ENCODE peak calls at places on chromosomes 3 and 15, in eight cellular contexts. N is lower leg skin, Y is heart left ventricle, U is IMR-90, S is HCT116, L is NB4, I is K562, Q is A549. G is an unnamed sample.

GRCh38 chr3:33807190-33807589 is 8.8 kb downstream of the PDCD6IP start:
- DNase-seq in U (no peak), I (no peak), N (no peak), L (no peak), Q (no peak), S (no peak), Y (no peak), G (no peak)

GRCh38 chr3:22474706-22475470 is 723.9 kb upstream of the ZNF385D start:
- DNase-seq in N (no peak), U (no peak), S (no peak), Y (no peak), I (no peak), Q (no peak), L (peak), G (no peak)

GRCh38 chr3:184234671-184235380 is 5.4 kb downstream of the VWA5B2 start:
- DNase-seq in Y (no peak), U (no peak), N (no peak), S (no peak), Q (no peak), L (no peak), I (no peak), G (no peak)

GRCh38 chr15:51861557-51862350 is 32.3 kb downstream of the TMOD3 start:
- DNase-seq in Q (no peak), Y (no peak), S (no peak), N (no peak), L (peak), U (no peak), I (no peak), G (no peak)

GRCh38 chr3:116051040-116051439 is 394.2 kb downstream of the LSAMP start:
- DNase-seq in I (no peak), S (no peak), N (no peak), Q (no peak), L (no peak), U (no peak), Y (no peak), G (peak)

GRCh38 chr15:92819312-92820232 is 80.6 kb upstream of the CHD2 start:
- DNase-seq in N (no peak), Q (peak), L (no peak), I (peak), U (no peak), Y (no peak), S (no peak), G (no peak)

GRCh38 chr15:55327392-55327791 is 8.4 kb downstream of the PIGB start:
- DNase-seq in N (no peak), Q (no peak), S (no peak), Y (no peak), I (no peak), L (peak), U (no peak), G (no peak)

GRCh38 chr3:49700453-49701128 is 11.2 kb downstream of the RNF123 start:
- DNase-seq in S (no peak), Y (no peak), Q (no peak), U (no peak), N (no peak), L (no peak), I (no peak), G (no peak)

GRCh38 chr3:196619213-196619612 is 20.3 kb upstream of the NRROS start:
- DNase-seq in N (no peak), Y (no peak), L (peak), S (no peak), I (no peak), U (no peak), Q (no peak), G (no peak)

GRCh38 chr15:28964098-28964497 is 78.3 kb downstream of the APBA2 start:
- DNase-seq in S (no peak), I (no peak), L (no peak), N (no peak), U (no peak), Y (no peak), Q (no peak), G (no peak)

GRCh38 chr3:98341758-98342157 is 11.9 kb upstream of the OR5K4 start:
- DNase-seq in L (no peak), S (no peak), Y (no peak), N (no peak), Q (no peak), I (no peak), U (no peak), G (no peak)

GRCh38 chr3:143099690-143100089 is 19.9 kb upstream of the CHST2 start:
- DNase-seq in L (no peak), I (no peak), N (no peak), Q (no peak), U (no peak), Y (no peak), S (no peak), G (no peak)

GRCh38 chr3:111924283-111924682 is 54.5 kb upstream of the ABHD10 start:
- DNase-seq in Q (no peak), U (no peak), L (no peak), Y (peak), N (peak), I (no peak), S (no peak), G (peak)

GRCh38 chr3:50759015-50759414 is 84.3 kb downstream of the DOCK3 start:
- DNase-seq in Q (no peak), Y (no peak), N (no peak), I (no peak), S (no peak), L (no peak), U (no peak), G (no peak)

GRCh38 chr15:63244399-63244798 is 33.0 kb upstream of the APH1B start:
- DNase-seq in I (no peak), N (no peak), U (no peak), Y (no peak), L (no peak), Q (no peak), S (no peak), G (no peak)

GRCh38 chr3:142998439-142998838 is 2.9 kb upstream of the U2SURP start:
- DNase-seq in L (no peak), Q (no peak), Y (no peak), U (peak), I (no peak), S (no peak), N (no peak), G (no peak)

GRCh38 chr15:52678036-52678467 is 1.1 kb downstream of the ATOSA start:
- DNase-seq in Q (peak), S (no peak), U (peak), I (peak), Y (peak), L (peak), N (peak), G (peak)

GRCh38 chr15:68820205-68820588 is 498 bp downstream of the ANP32A start:
- DNase-seq in U (no peak), S (no peak), Y (peak), I (peak), L (peak), N (peak), Q (peak), G (peak)

GRCh38 chr15:100596792-100597191 is 5.2 kb downstream of the LINS1 start:
- DNase-seq in Q (no peak), S (no peak), N (no peak), I (peak), Y (peak), L (no peak), U (no peak), G (no peak)

GRCh38 chr3:42661593-42662022 is 8.1 kb downstream of the ZBTB47 start:
- DNase-seq in I (no peak), S (no peak), Q (no peak), Y (no peak), L (no peak), U (no peak), N (peak), G (no peak)

GRCh38 chr15:80942266-80942665 is 47.4 kb downstream of the MESD start:
- DNase-seq in N (peak), Q (no peak), I (no peak), Y (no peak), L (no peak), S (no peak), U (no peak), G (no peak)

GRCh38 chr3:159711560-159712333 is 276.9 kb upstream of the IL12A start:
- DNase-seq in U (peak), Q (peak), S (no peak), I (no peak), N (no peak), L (no peak), Y (peak), G (peak)

GRCh38 chr15:66569461-66570137 is 3.8 kb upstream of the LCTL start:
- DNase-seq in S (no peak), Y (no peak), Q (no peak), I (no peak), N (peak), L (no peak), U (no peak), G (no peak)

GRCh38 chr15:57340673-57341259 is 35.5 kb upstream of the CGNL1 start:
- DNase-seq in S (peak), Q (peak), Y (peak), L (peak), I (peak), U (peak), N (peak), G (peak)

GRCh38 chr15:25762015-25762662 is 101.0 kb downstream of the ATP10A start:
- DNase-seq in S (no peak), U (peak), L (peak), N (no peak), I (no peak), Y (no peak), Q (no peak), G (no peak)

GRCh38 chr3:7977245-7978103 is 524.1 kb upstream of the LMCD1 start:
- DNase-seq in I (no peak), L (peak), N (no peak), S (no peak), U (no peak), Q (peak), Y (no peak), G (no peak)

GRCh38 chr3:58731673-58732072 is 65.1 kb upstream of the FAM3D start:
- DNase-seq in Y (no peak), L (no peak), N (no peak), S (no peak), Q (no peak), U (no peak), I (no peak), G (no peak)
- TF ChIP-seq CTCF in Y (no peak), L (no peak), N (no peak), S (no peak), Q (no peak), U (no peak), I (no peak), G (no peak)

GRCh38 chr15:88636039-88636438 is 2.8 kb upstream of the ISG20 start:
- DNase-seq in Y (no peak), N (no peak), L (no peak), I (no peak), Q (peak), U (no peak), S (peak), G (no peak)
- TF ChIP-seq POLR2A in Y (no peak), N (no peak), L (no peak), I (no peak), Q (no peak), U (no peak), S (no peak), G (no peak)

DNA sequence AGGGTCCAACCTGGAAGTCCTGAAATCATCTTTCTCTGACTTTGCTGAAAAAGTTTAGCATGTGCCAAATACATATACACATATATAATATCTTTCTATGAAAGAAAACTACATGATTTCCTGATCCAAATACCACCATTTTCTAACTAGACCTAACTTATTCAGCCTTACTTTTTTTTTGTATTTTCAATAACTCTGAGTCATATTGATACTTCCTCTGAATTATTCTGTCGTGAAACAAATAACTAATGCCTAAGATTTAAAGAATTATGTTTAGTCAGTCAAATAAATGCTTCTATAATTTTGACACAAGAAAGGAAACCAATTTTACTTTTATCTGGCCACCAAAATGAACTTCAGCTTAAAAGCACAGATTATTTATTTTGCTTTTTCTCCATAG is 760.2 kb upstream of the GBE1 start:
- DNase-seq in Y (no peak), L (no peak), Q (no peak), S (no peak), N (no peak), I (no peak), U (no peak), G (no peak)
- TF ChIP-seq CTCF in Y (no peak), L (no peak), Q (no peak), S (no peak), N (no peak), I (no peak), U (no peak), G (no peak)

DNA sequence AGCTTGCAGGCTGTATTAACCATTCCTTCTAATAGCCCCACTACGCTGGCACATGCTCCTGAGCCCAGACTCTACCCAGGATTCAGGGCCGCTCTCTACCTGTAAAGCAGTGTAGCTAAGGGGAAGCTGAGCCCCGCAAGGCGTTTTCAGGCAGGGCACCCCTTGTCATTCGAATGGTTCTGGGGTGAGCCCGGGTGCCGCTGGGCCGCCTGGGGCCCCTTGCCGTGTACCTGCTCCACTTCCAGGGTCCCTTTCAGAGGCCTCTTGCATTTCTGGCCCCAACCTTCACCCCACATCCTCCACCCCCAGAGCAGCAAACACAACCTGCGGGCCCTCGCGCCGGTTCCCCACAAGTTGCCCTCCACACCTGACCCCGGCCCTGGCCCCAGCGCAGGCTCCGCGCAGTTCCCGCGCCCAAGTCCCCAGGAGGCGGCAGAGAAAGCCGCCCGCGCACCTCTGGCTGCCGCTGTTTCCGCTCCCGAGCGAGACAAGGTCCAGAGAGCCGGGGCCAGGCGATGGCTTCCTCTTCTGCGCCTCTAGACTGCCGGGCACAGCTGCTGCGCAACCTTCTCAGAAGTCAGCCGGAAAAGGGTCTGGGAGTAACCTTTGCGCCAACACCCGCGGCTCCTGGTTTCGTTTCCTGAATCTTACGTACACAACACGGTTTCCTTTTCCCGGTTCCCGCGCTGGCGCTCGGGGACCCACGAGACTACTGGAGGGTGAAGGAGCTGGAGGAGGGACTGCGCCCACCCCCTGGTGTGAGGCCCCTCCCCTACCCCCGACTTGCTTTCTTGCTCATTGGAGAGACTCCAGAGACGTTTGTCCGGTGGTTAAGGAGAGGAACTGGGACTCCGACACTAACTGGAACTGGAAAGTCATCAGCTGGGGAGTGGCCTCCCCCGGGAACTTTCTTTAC is at the start of gene PLSCR1:
- DNase-seq in U (peak), Y (peak), Q (peak), L (peak), N (peak), S (peak), I (peak), G (peak)
- TF ChIP-seq POLR2A in U (peak), Y (no peak), Q (peak), L (no peak), N (no peak), S (peak), I (peak), G (peak)

DNA sequence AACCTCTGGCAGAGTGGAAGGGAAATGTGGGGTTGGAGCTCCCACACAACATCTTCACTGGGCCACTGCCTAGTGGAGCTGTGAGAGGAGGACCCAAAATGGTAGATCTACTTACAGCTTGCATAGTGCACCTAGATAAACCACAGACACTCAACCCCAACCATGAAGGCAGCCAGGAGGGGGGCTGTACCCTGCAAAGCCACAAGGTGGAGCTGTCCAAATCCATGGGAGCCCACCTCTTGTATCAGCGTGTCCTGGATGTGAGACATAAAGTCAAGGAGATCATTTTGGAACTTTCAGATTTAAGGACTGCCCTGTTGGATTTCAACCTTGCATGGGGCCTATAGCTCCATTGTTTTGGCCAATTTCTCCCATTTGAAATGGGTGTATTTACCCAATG is 20.9 kb downstream of the TP63 start:
- DNase-seq in Q (peak), N (no peak), L (peak), S (peak), I (no peak), Y (no peak), U (peak), G (no peak)
- TF ChIP-seq CTCF in Q (no peak), N (no peak), L (peak), S (peak), I (peak), Y (no peak), U (peak), G (no peak)

G was measured in adrenal gland.